ENCODE peak calls at places on chromosomes 12 and 14, in four cellular contexts. N is K562, C is H1, D is SK-N-SH. G is an unnamed sample.

GRCh38 chr12:93322784-93323183 is 54.9 kb upstream of the NUDT4 start:
- DNase-seq in N (no peak), C (no peak), D (no peak), G (no peak)

GRCh38 chr12:108004368-108004767 is 124.7 kb upstream of the WSCD2 start:
- DNase-seq in N (peak), C (no peak), D (no peak), G (no peak)

GRCh38 chr12:4648499-4649357 is at the start of the genes AKAP3 and NDUFA9:
- DNase-seq in D (peak), C (peak), N (peak), G (peak)

GRCh38 chr12:89494411-89495231 is 30.0 kb downstream of the GALNT4 start:
- DNase-seq in C (no peak), N (peak), D (no peak), G (no peak)

GRCh38 chr12:126747530-126748149 is 1519.3 kb upstream of the TMEM132C start:
- DNase-seq in N (peak), D (peak), C (peak), G (peak)

GRCh38 chr14:58690801-58691516 is 53.2 kb downstream of the DACT1 start:
- DNase-seq in D (no peak), C (peak), N (no peak), G (no peak)

GRCh38 chr12:70267550-70267949 is 24.3 kb downstream of the CNOT2 start:
- DNase-seq in C (no peak), N (no peak), D (no peak), G (no peak)

GRCh38 chr12:55724940-55725309 is 3.9 kb downstream of the CD63 start:
- DNase-seq in N (no peak), D (no peak), C (no peak), G (no peak)

GRCh38 chr12:43836455-43836989 is 641 bp downstream of the TMEM117 start:
- DNase-seq in N (no peak), D (peak), C (no peak), G (no peak)

GRCh38 chr12:67434653-67435375 is 165.7 kb downstream of the CAND1 start:
- DNase-seq in D (no peak), C (no peak), N (no peak), G (no peak)

GRCh38 chr12:40831916-40832315 is 139.7 kb downstream of the CNTN1 start:
- DNase-seq in N (no peak), D (no peak), C (no peak), G (no peak)

GRCh38 chr12:118625050-118625675 is 248.8 kb downstream of the SUDS3 start:
- DNase-seq in D (no peak), N (peak), C (no peak), G (no peak)

GRCh38 chr12:74889563-74890236 is 319.9 kb downstream of the KCNC2 start:
- DNase-seq in D (no peak), N (no peak), C (no peak), G (no peak)

GRCh38 chr14:22163051-22163450 is 426.0 kb downstream of the DAD1 start:
- DNase-seq in D (no peak), C (no peak), N (no peak), G (no peak)

GRCh38 chr12:110367209-110367864 is 36.2 kb downstream of the ANAPC7 start:
- DNase-seq in N (no peak), C (no peak), D (no peak), G (no peak)

GRCh38 chr12:49673446-49674317 is 33.5 kb downstream of the FMNL3 start:
- DNase-seq in N (peak), D (peak), C (peak), G (peak)

GRCh38 chr14:77206261-77206824 is 24.7 kb downstream of the TMEM63C start:
- DNase-seq in N (no peak), C (no peak), D (no peak), G (no peak)

GRCh38 chr12:122054842-122055544 is 23.6 kb upstream of the MLXIP start:
- DNase-seq in C (no peak), D (no peak), N (no peak), G (no peak)

GRCh38 chr12:3441435-3441834 is 49.6 kb upstream of the PRMT8 start:
- DNase-seq in N (no peak), D (no peak), C (no peak), G (no peak)

GRCh38 chr14:56794088-56794556 is 16.2 kb downstream of the OTX2 start:
- DNase-seq in C (no peak), N (no peak), D (no peak), G (peak)

GRCh38 chr14:92688434-92689375 is 59.7 kb downstream of the LGMN start:
- DNase-seq in C (no peak), N (no peak), D (peak), G (no peak)

GRCh38 chr14:75301666-75302325 is 23.2 kb downstream of the FOS start:
- DNase-seq in D (no peak), N (peak), C (no peak), G (no peak)

GRCh38 chr12:22858849-22859569 is 234.0 kb downstream of the ETNK1 start:
- DNase-seq in D (no peak), C (no peak), N (no peak), G (no peak)

GRCh38 chr14:56514663-56515371 is 64.8 kb upstream of the TMEM260 start:
- DNase-seq in C (no peak), D (no peak), N (peak), G (peak)

GRCh38 chr12:89140141-89140540 is 212.2 kb downstream of the DUSP6 start:
- DNase-seq in N (no peak), C (no peak), D (no peak), G (no peak)

GRCh38 chr12:87801860-87802720 is 227.1 kb downstream of the C12orf50 start:
- DNase-seq in N (no peak), C (no peak), D (no peak), G (no peak)

GRCh38 chr12:29733060-29733459 is 50.7 kb downstream of the TMTC1 start:
- DNase-seq in D (no peak), N (no peak), C (no peak), G (no peak)

GRCh38 chr12:111404362-111405148 is 1.2 kb upstream of the SH2B3 start:
- DNase-seq in N (peak), C (no peak), D (peak), G (peak)

GRCh38 chr12:104975621-104976343 is 10.3 kb upstream of the NOPCHAP1 start:
- DNase-seq in C (no peak), D (no peak), N (no peak), G (no peak)

GRCh38 chr12:19641235-19642080 is 202.2 kb downstream of the AEBP2 start:
- DNase-seq in D (no peak), C (no peak), N (no peak), G (no peak)

GRCh38 chr12:103499571-103499970 is 3.8 kb upstream of the C12orf42 start:
- DNase-seq in N (no peak), C (no peak), D (no peak), G (no peak)

GRCh38 chr14:24428628-24429394 is 657 bp downstream of the CBLN3 start:
- DNase-seq in N (no peak), C (no peak), D (no peak), G (no peak)

GRCh38 chr14:24425704-24426103 is 3.8 kb downstream of the CBLN3 start:
- DNase-seq in C (no peak), D (no peak), N (peak), G (no peak)

GRCh38 chr14:24427537-24428508 is 1.6 kb downstream of the CBLN3 start:
- DNase-seq in D (no peak), N (no peak), C (no peak), G (no peak)

GRCh38 chr14:24426150-24426911 is 3.1 kb downstream of the CBLN3 start:
- DNase-seq in N (no peak), C (no peak), D (no peak), G (no peak)

GRCh38 chr14:24426912-24427536 is 2.4 kb downstream of the CBLN3 start:
- DNase-seq in C (no peak), N (no peak), D (no peak), G (peak)
- TF ChIP-seq TEAD4 in C (no peak), N (no peak), D (no peak), G (no peak)

DNA sequence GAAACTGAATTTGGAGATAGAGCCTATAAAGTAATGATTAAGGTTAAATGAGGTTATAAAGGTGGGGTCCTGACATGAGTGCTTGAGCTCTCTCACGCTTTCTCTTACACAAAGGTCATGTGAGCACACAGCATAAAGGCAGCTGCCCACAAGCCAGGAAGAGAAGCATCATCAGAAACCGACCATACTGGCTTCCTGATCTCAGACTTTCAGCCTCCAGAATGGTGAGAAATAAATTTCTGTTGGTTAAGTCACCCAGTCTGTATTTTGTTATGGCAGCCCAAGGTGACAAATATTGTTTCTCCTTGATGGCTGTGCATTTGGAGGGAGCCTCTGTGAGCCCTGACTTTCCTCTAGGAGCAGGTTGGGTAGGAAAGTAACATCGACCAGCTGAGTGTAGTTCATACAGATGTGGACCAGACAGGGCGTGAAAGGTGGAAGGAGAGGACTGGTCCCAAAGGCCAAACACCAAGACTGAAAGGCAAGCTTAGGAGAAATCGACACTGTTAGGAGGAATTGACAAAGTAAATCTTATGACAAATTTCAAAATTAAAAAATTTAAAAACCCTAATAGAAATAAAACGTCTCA is 97.6 kb upstream of the SLC38A2 start:
- DNase-seq in N (no peak), D (no peak), C (no peak), G (no peak)
- TF ChIP-seq TEAD4 in N (no peak), D (no peak), C (no peak), G (no peak)

DNA sequence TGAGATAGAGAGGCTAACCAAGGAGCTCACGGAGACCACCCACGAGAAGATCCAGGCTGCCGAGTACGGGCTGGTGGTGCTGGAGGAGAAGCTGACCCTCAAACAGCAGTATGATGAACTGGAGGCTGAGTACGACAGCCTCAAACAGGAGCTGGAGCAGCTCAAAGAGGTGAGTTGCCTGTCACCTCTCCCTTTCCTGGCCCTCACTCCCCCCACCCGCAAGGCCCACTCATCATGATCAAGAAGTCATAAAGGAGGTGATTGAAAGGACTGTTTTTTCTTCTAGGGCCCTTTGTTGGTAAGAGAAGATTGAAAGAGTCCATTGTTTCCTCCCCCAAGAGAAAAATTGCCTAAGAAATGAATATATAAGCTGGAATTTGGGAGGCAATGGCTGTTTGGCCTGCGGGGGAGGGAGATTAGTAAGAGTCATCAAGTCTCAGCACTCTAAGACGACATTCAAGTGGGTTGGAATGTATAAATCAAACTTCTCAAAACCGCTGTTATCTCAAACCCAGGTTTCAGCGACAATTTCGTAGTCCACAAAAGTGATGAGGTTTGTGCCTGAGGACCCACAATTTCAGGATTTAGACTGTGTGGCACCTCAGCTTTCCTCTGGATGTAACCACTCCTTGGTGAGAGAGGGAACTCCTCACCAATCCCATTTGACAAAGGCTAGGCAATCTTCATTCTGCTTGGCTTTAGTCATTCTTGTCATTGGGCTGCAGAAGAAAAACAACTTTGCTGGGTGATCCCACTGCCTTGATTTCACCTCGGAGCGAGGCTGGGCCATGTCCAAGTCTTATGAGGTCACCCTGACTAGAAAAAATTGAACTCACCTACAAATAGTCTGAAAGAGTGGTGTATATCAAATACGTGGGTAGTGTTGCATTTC is 975 bp downstream of the BICD1 start:
- DNase-seq in N (peak), D (peak), C (no peak), G (no peak)
- TF ChIP-seq TEAD4 in N (no peak), D (no peak), C (no peak), G (no peak)

DNA sequence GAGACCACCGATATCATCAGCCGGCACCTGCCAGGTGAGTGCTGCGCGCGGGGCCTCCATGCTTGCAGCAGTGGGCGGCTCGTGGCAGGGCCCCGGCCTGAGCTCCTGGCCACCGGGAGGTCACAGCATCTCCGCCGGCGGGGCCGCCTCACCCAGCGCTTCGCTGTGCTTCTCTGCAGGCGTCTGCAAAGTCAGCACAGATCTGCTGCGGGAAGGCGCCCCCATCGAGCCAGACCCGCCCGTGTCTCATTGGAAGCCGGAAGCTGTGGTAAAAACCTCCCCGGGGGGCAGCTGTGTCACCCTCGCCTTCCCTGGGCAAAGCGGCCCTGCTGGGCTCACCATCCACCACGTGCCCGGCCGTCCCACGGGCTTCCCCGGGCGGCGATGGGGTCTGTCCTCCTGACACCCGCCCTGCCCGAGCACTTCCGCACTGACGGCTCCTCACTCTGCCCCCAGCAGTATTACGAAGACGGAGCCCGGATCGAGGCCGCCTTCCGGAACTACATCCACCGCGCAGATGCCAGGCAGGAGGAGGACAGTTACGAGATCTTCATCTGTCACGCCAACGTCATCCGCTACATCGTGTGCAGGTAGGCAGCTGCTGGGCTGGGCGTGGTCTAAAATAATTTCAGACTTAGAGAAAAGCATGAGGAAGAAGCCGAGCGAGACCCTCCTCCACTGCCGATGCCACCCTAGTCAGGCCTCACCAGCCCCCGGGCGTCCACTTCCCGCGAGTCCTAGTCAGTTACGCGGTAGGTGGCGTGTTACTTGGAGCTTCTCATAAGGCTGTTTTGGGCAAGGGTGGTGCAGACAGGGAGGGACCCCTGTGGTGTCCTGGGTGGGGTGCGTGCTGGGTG is 7.1 kb downstream of the PGAM5 start:
- DNase-seq in D (no peak), N (no peak), C (peak), G (no peak)
- TF ChIP-seq TEAD4 in D (no peak), N (no peak), C (no peak), G (no peak)

GRCh38 chr14:61472025-61472672 is 150.8 kb downstream of the PRKCH start:
- DNase-seq in D (peak), N (no peak), C (no peak), G (no peak)
- TF ChIP-seq TEAD4 in D (peak), N (no peak), C (no peak), G (no peak)

GRCh38 chr14:67800743-67801142 is 15.6 kb downstream of the ZFYVE26 start:
- DNase-seq in C (no peak), D (no peak), N (no peak), G (no peak)

DNA sequence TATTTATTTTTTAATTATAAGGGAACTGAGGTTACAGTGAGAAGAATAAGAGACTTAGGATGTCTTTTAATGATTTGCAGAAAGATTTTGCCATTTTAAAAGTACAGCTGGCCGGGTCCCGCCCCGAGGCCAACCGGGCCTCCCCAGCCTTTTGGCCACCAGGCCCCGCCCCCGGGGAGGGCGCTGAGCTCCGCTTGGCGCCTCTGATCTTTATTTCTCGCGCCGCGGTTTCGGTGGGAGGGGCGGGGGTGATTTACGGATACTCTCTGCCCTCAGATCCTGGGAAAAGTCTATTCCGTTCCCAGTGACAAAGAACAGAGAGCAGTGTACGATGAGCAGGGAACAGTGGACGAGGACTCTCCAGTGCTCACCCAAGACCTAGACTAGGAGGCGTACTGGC is 17.7 kb downstream of the ZFYVE26 start:
- DNase-seq in N (no peak), D (no peak), C (no peak), G (no peak)
- TF ChIP-seq TEAD4 in N (no peak), D (no peak), C (no peak), G (no peak)

DNA sequence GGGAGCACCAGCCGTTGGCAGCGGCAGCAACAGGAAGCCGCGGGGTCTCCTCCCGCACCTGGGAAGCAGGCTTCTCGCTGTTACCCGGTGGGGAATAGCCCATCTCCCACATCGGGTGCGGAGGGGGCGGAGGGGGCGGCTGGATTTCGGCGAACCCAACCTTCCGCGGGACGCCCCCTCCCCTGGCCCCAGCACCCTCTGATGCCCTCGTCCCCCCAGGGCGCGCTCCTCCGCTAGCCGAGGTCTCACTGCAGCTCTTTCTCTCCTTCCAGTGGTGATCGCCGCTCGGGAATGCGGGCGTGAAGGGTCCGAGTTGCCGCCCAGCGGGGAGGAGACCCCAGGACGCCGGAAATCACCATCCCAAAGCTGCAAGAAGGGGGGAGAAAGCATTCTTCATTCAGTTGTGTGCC is 301 bp downstream of the SAMD4A start:
- DNase-seq in D (peak), N (peak), C (peak), G (peak)
- TF ChIP-seq TEAD4 in D (no peak), N (no peak), C (peak), G (no peak)

GRCh38 chr14:101959277-101959676 is 5.1 kb upstream of the DYNC1H1 start:
- DNase-seq in N (no peak), C (no peak), D (no peak), G (no peak)

GRCh38 chr14:101961011-101961721 is 3.2 kb upstream of the DYNC1H1 start:
- DNase-seq in N (peak), D (peak), C (peak), G (peak)

GRCh38 chr14:101958418-101959185 is 5.8 kb upstream of the DYNC1H1 start:
- DNase-seq in D (no peak), N (no peak), C (no peak), G (no peak)

GRCh38 chr14:101961746-101962502 is 2.4 kb upstream of the DYNC1H1 start:
- DNase-seq in D (no peak), C (no peak), N (no peak), G (no peak)

DNA sequence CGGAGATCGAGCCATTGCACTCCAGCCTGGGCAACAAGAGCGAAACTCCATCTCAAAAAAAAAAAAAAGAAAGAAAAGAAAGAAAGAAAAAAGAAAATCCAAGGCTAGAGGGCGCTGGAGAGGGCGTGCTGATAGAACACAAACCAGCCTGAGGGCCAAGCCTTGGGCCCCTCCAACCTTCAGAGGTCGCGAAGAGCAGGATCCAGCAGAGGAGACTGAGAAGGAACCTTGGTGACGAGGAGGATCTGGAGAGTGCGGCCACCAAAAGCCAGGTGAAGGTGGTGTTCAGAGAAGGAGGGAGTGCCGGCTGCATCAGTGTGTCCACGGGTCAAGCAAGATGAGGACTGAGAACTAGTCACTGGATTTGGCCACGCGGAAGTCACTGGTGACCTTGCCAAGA is 4.1 kb upstream of the DYNC1H1 start:
- DNase-seq in N (peak), D (no peak), C (peak), G (peak)
- TF ChIP-seq TEAD4 in N (no peak), D (no peak), C (no peak), G (no peak)